ENCODE peak calls at places on chromosomes 7 and 10, in nine cellular contexts. M is A549; J is mammary epithelial cell; I is RWPE1; Q is AG04450; W is esophagus muscularis mucosa; Z is epithelial cell of esophagus; V is stimulated activated CD4-positive, alpha-beta T cell treated with anti-CD3 and anti-CD28 coated beads, Interleukin-4, amount 100 ng/mL, for 24 hours; A is MV-4-11. R is an unnamed sample.

GRCh38 chr10:75400769-75401568 is 595 bp downstream of the ZNF503 start:
- DNase-seq in M (peak; percentile 29), J (peak; percentile 49), I (peak; percentile 58), Q (no peak), W (no peak), Z (peak; percentile 65), V (no peak), A (peak; percentile 4), R (no peak)

GRCh38 chr10:3133948-3134347 is 38.6 kb downstream of the PITRM1 start:
- DNase-seq in M (no peak), J (no peak), I (no peak), Q (no peak), W (no peak), Z (no peak), V (no peak), A (no peak), R (no peak)

GRCh38 chr10:113656896-113657295 is 6.9 kb downstream of the NRAP start:
- DNase-seq in M (no peak), J (no peak), I (no peak), Q (no peak), W (no peak), Z (no peak), V (no peak), A (no peak), R (no peak)

GRCh38 chr10:47253651-47254375 is 46.2 kb upstream of the GDF10 start:
- DNase-seq in M (no peak), J (no peak), I (no peak), Q (peak; percentile 3), W (no peak), Z (no peak), V (no peak), A (no peak), R (peak; percentile 19)

GRCh38 chr7:23467281-23467680 is 3.0 kb downstream of the IGF2BP3 start:
- DNase-seq in M (no peak), J (no peak), I (no peak), Q (no peak), W (no peak), Z (no peak), V (no peak), A (no peak), R (no peak)

GRCh38 chr7:147651601-147652000 is 939.0 kb upstream of the C7orf33 start:
- DNase-seq in M (no peak), J (no peak), I (no peak), Q (no peak), W (no peak), Z (no peak), V (no peak), A (no peak), R (no peak)

GRCh38 chr10:48501226-48501625 is 103.6 kb downstream of the ARHGAP22 start:
- DNase-seq in M (no peak), J (no peak), I (no peak), Q (no peak), W (peak; percentile 53), Z (no peak), V (no peak), A (no peak), R (peak; percentile 37)

GRCh38 chr7:74283858-74284447 is 5.3 kb upstream of the CLIP2 start:
- DNase-seq in M (no peak), J (no peak), I (no peak), Q (no peak), W (no peak), Z (no peak), V (no peak), A (peak; percentile 79), R (no peak)

GRCh38 chr7:145339319-145339718 is 503.5 kb upstream of the TPK1 start:
- DNase-seq in M (no peak), J (no peak), I (no peak), Q (no peak), W (no peak), Z (no peak), V (no peak), A (no peak), R (no peak)

GRCh38 chr7:4783292-4783652 is 7.8 kb downstream of the AP5Z1 start:
- DNase-seq in M (no peak), J (no peak), I (no peak), Q (no peak), W (no peak), Z (no peak), V (no peak), A (no peak), R (no peak)

GRCh38 chr7:38535013-38535412 is 96.2 kb downstream of the AMPH start:
- DNase-seq in M (no peak), J (no peak), I (no peak), Q (no peak), W (peak; percentile 42), Z (no peak), V (no peak), A (no peak), R (no peak)

GRCh38 chr7:43482679-43483252 is 100.1 kb upstream of the STK17A start:
- DNase-seq in M (no peak), J (no peak), I (no peak), Q (no peak), W (peak; percentile 55), Z (peak; percentile 63), V (no peak), A (no peak), R (no peak)

GRCh38 chr10:77949167-77949566 is 22.6 kb upstream of the DLG5 start:
- DNase-seq in M (peak; percentile 47), J (peak; percentile 97), I (peak; percentile 96), Q (no peak), W (no peak), Z (peak; percentile 98), V (no peak), A (peak; percentile 24), R (no peak)

GRCh38 chr10:96124230-96125141 is 5.6 kb upstream of the ZNF518A start:
- DNase-seq in M (peak; percentile 66), J (peak; percentile 43), I (peak; percentile 46), Q (no peak), W (no peak), Z (peak; percentile 74), V (no peak), A (peak; percentile 80), R (no peak)

GRCh38 chr7:76011437-76011836 is 17.0 kb upstream of the TMEM120A start:
- DNase-seq in M (no peak), J (no peak), I (no peak), Q (peak; percentile 80), W (no peak), Z (no peak), V (no peak), A (no peak), R (no peak)

GRCh38 chr10:3817002-3817401 is 32.0 kb upstream of the KLF6 start:
- DNase-seq in M (no peak), J (no peak), I (no peak), Q (no peak), W (peak; percentile 53), Z (no peak), V (no peak), A (no peak), R (no peak)

GRCh38 chr10:72370201-72370722 is 15.5 kb upstream of the DNAJB12 start:
- DNase-seq in M (no peak), J (no peak), I (no peak), Q (no peak), W (no peak), Z (no peak), V (peak; percentile 13), A (no peak), R (peak; percentile 67)

GRCh38 chr10:78194539-78195402 is 161.1 kb downstream of the RPS24 start:
- DNase-seq in M (no peak), J (peak; percentile 12), I (no peak), Q (no peak), W (no peak), Z (peak; percentile 66), V (no peak), A (no peak), R (no peak)

GRCh38 chr7:96090756-96091155 is 231.1 kb downstream of the SLC25A13 start:
- DNase-seq in M (no peak), J (no peak), I (no peak), Q (no peak), W (no peak), Z (no peak), V (no peak), A (no peak), R (no peak)

GRCh38 chr7:711967-712600 is 14.4 kb upstream of the DNAAF5 start:
- DNase-seq in M (no peak), J (no peak), I (no peak), Q (no peak), W (no peak), Z (no peak), V (no peak), A (no peak), R (no peak)

GRCh38 chr7:102152672-102153585 is 133.7 kb upstream of the SH2B2 start:
- DNase-seq in M (peak; percentile 95), J (peak; percentile 42), I (peak; percentile 98), Q (no peak), W (no peak), Z (peak; percentile 96), V (no peak), A (no peak), R (no peak)

GRCh38 chr10:62170738-62171137 is 97.9 kb downstream of the RTKN2 start:
- DNase-seq in M (no peak), J (no peak), I (no peak), Q (no peak), W (no peak), Z (no peak), V (no peak), A (peak; percentile 66), R (no peak)

GRCh38 chr10:20686236-20686635 is 210.9 kb downstream of the NEBL start:
- DNase-seq in M (no peak), J (no peak), I (no peak), Q (no peak), W (no peak), Z (no peak), V (no peak), A (no peak), R (no peak)

GRCh38 chr7:96547371-96547811 is 162.3 kb downstream of the SEM1 start:
- DNase-seq in M (no peak), J (peak; percentile 15), I (peak; percentile 35), Q (no peak), W (no peak), Z (peak; percentile 55), V (no peak), A (no peak), R (no peak)

GRCh38 chr10:33117816-33118215 is 159.8 kb upstream of the ITGB1 start:
- DNase-seq in M (no peak), J (no peak), I (no peak), Q (no peak), W (no peak), Z (no peak), V (peak; percentile 44), A (no peak), R (peak; percentile 70)

GRCh38 chr10:3350205-3350604 is 177.6 kb upstream of the PITRM1 start:
- DNase-seq in M (no peak), J (no peak), I (no peak), Q (no peak), W (no peak), Z (no peak), V (no peak), A (no peak), R (no peak)

GRCh38 chr10:72087969-72088878 is at the start of gene SPOCK2:
- DNase-seq in M (no peak), J (no peak), I (no peak), Q (no peak), W (no peak), Z (peak; percentile 19), V (peak; percentile 75), A (peak; percentile 10), R (peak; percentile 76)

GRCh38 chr7:127770870-127771269 is 118.9 kb downstream of the SND1 start:
- DNase-seq in M (no peak), J (no peak), I (no peak), Q (no peak), W (no peak), Z (no peak), V (no peak), A (no peak), R (no peak)

GRCh38 chr10:63007112-63007511 is 126.0 kb upstream of the NRBF2 start:
- DNase-seq in M (no peak), J (no peak), I (no peak), Q (no peak), W (no peak), Z (no peak), V (peak; percentile 18), A (no peak), R (peak; percentile 43)

GRCh38 chr10:8594176-8594575 is 539.7 kb downstream of the GATA3 start:
- DNase-seq in M (no peak), J (peak; percentile 98), I (peak; percentile 21), Q (no peak), W (no peak), Z (peak; percentile 99), V (no peak), A (no peak), R (no peak)

GRCh38 chr7:82617156-82617555 is 173.6 kb upstream of the CACNA2D1 start:
- DNase-seq in M (no peak), J (no peak), I (no peak), Q (no peak), W (no peak), Z (no peak), V (no peak), A (no peak), R (no peak)

R was measured in activated CD8-positive, alpha-beta memory T cell treated with anti-CD3 and anti-CD28 coated beads, Interleukin-2, amount 10 ng/mL, durations not matched to agents 7 days and 5 days.